ENCODE peak calls at places on chromosomes 4 and X, in ten cellular contexts. C, U, J, V, M, E, A, F, S and K are unnamed samples.

GRCh38 chrX:45368705-45369104 is 168.0 kb upstream of the DIPK2B start:
- DNase-seq in F (no peak), J (no peak), C (no peak), M (no peak), U (no peak), A (no peak), S (no peak), E (no peak), V (no peak), K (no peak)

GRCh38 chr4:129087516-129087915 is 5.8 kb downstream of the SCLT1 start:
- DNase-seq in U (no peak), C (no peak), F (no peak), M (no peak), S (no peak), V (no peak), E (no peak), J (no peak), A (no peak), K (no peak)

GRCh38 chrX:2584216-2584615 is 83.4 kb upstream of the DHRSX start:
- DNase-seq in C (no peak), S (no peak), F (no peak), M (no peak), J (no peak), E (no peak), V (no peak), A (no peak), U (no peak), K (no peak)

GRCh38 chrX:13863326-13863725 is 46.4 kb upstream of the GPM6B start:
- DNase-seq in C (no peak), E (no peak), J (no peak), V (no peak), A (peak; percentile 40), U (no peak), F (no peak), M (no peak), S (no peak), K (no peak)

GRCh38 chr4:52890401-52890791 is 28.3 kb downstream of the RASL11B start:
- DNase-seq in F (no peak), U (no peak), J (no peak), S (no peak), V (no peak), M (no peak), A (no peak), C (no peak), E (no peak), K (no peak)

GRCh38 chr4:94408549-94409374 is 43.0 kb upstream of the PDLIM5 start:
- DNase-seq in V (no peak), J (no peak), C (no peak), A (no peak), U (no peak), S (no peak), F (no peak), E (peak; percentile 99), M (no peak), K (no peak)

GRCh38 chrX:107298276-107298675 is 91.9 kb downstream of the DNAAF6 start:
- DNase-seq in U (no peak), S (no peak), F (no peak), V (no peak), J (no peak), A (no peak), E (no peak), M (no peak), C (no peak), K (no peak)

GRCh38 chr4:151967074-151967473 is 206.3 kb upstream of the GATB start:
- DNase-seq in S (no peak), J (no peak), E (no peak), V (no peak), M (no peak), A (no peak), C (no peak), U (no peak), F (no peak), K (no peak)

GRCh38 chr4:177229331-177229730 is 80.3 kb upstream of the NEIL3 start:
- DNase-seq in F (no peak), V (no peak), A (no peak), M (no peak), E (peak; percentile 23), C (no peak), U (peak; percentile 39), J (no peak), S (no peak), K (no peak)

GRCh38 chr4:176001171-176002006 is 64.3 kb upstream of the WDR17 start:
- DNase-seq in F (no peak), C (peak; percentile 28), M (no peak), E (peak; percentile 16), J (no peak), V (no peak), A (no peak), U (no peak), S (peak; percentile 15), K (no peak)